ENCODE peak calls at places on chromosomes 1 and 21, in five cellular contexts. A, D, Z, T and H are unnamed samples.

GRCh38 chr1:905071-905749 is 18.5 kb upstream of the SAMD11 start:
- DNase-seq in Z (no peak), A (no peak), D (peak; percentile 24), T (no peak), H (no peak)

GRCh38 chr1:226706664-226707063 is 32.4 kb downstream of the ITPKB start:
- DNase-seq in A (no peak), D (peak; percentile 93), T (no peak), Z (no peak), H (no peak)

GRCh38 chr1:9589719-9590157 is 1.0 kb downstream of the TMEM201 start:
- DNase-seq in T (peak; percentile 1), A (no peak), Z (no peak), D (peak; percentile 9), H (no peak)

GRCh38 chr1:3675436-3675835 is 23.1 kb downstream of the TP73 start:
- DNase-seq in D (no peak), Z (no peak), T (no peak), A (no peak), H (no peak)

GRCh38 chr1:39957299-39958020 is 2.5 kb downstream of the MFSD2A start:
- DNase-seq in Z (no peak), T (no peak), A (no peak), D (peak; percentile 54), H (no peak)

GRCh38 chr1:241336335-241336734 is 20.7 kb downstream of the RGS7 start:
- DNase-seq in D (no peak), A (no peak), Z (no peak), T (no peak), H (no peak)

GRCh38 chr1:16356867-16357266 is 4.6 kb upstream of the FBXO42 start:
- DNase-seq in T (no peak), Z (no peak), A (no peak), D (no peak), H (no peak)

GRCh38 chr1:5430911-5431310 is 561.3 kb downstream of the NPHP4 start:
- DNase-seq in T (no peak), A (no peak), D (no peak), Z (no peak), H (peak; percentile 1)

GRCh38 chr1:190497561-190497960 is 19.9 kb upstream of the BRINP3 start:
- DNase-seq in A (no peak), T (no peak), D (peak; percentile 33), Z (no peak), H (no peak)

GRCh38 chr1:37726191-37726590 is 33.9 kb downstream of the CDCA8 start:
- DNase-seq in A (no peak), T (no peak), D (no peak), Z (no peak), H (no peak)

GRCh38 chr1:94422115-94422820 is 4.1 kb downstream of the ABCD3 start:
- DNase-seq in D (no peak), T (no peak), Z (no peak), A (no peak), H (no peak)

GRCh38 chr1:45348966-45349677 is 8.9 kb upstream of the MUTYH start:
- DNase-seq in T (no peak), A (no peak), D (no peak), Z (no peak), H (peak; percentile 68)

GRCh38 chr1:95381980-95382379 is 148.0 kb downstream of the RWDD3 start:
- DNase-seq in D (peak; percentile 49), T (no peak), Z (no peak), A (no peak), H (no peak)

GRCh38 chr1:94646151-94646643 is 104.6 kb upstream of the F3 start:
- DNase-seq in D (no peak), Z (no peak), A (no peak), T (peak; percentile 66), H (no peak)

GRCh38 chr21:24110846-24111245 is 1496.4 kb downstream of the MRPL39 start:
- DNase-seq in D (no peak), T (no peak), Z (no peak), A (no peak), H (no peak)

GRCh38 chr1:202255343-202255742 is 61.7 kb downstream of the LGR6 start:
- DNase-seq in D (peak; percentile 32), A (no peak), T (no peak), Z (no peak), H (no peak)

GRCh38 chr1:52602328-52603300 is at the start of gene GPX7:
- DNase-seq in T (no peak), A (peak; percentile 44), Z (peak; percentile 5), D (peak; percentile 10), H (no peak)